ENCODE peak calls at places on chromosome 4, in six cellular contexts. Y is suprapubic skin, N is WERI-Rb-1, L is PC-3, D is fibroblast of lung, H is OCI-LY7. S is an unnamed sample.

GRCh38 chr4:115944146-115944905 is 830.9 kb upstream of the NDST4 start:
- DNase-seq in Y (no peak), N (no peak), L (peak), D (no peak), H (no peak), S (no peak)

GRCh38 chr4:118086334-118086733 is 52.0 kb downstream of the NDST3 start:
- DNase-seq in Y (no peak), N (no peak), L (peak), D (peak), H (no peak), S (peak)

GRCh38 chr4:4642201-4643025 is 100.6 kb upstream of the STX18 start:
- DNase-seq in Y (no peak), N (no peak), L (no peak), D (no peak), H (no peak), S (no peak)

GRCh38 chr4:139593091-139593564 is 37.1 kb upstream of the SETD7 start:
- DNase-seq in Y (no peak), N (no peak), L (no peak), D (peak), H (no peak), S (no peak)

GRCh38 chr4:105600951-105601350 is 48.5 kb downstream of the ARHGEF38 start:
- DNase-seq in Y (no peak), N (no peak), L (no peak), D (no peak), H (no peak), S (no peak)

GRCh38 chr4:77354550-77354949 is 197.5 kb downstream of the CCNG2 start:
- DNase-seq in Y (no peak), N (no peak), L (no peak), D (no peak), H (peak), S (no peak)

GRCh38 chr4:13763707-13764106 is 136.2 kb upstream of the BOD1L1 start:
- DNase-seq in Y (no peak), N (no peak), L (no peak), D (no peak), H (no peak), S (no peak)

GRCh38 chr4:116358633-116359222 is 726.6 kb downstream of the TRAM1L1 start:
- DNase-seq in Y (no peak), N (peak), L (peak), D (peak), H (peak), S (peak)

GRCh38 chr4:14168919-14169318 is 541.4 kb upstream of the BOD1L1 start:
- DNase-seq in Y (no peak), N (no peak), L (peak), D (peak), H (no peak), S (peak)

GRCh38 chr4:159137176-159137575 is 34.3 kb downstream of the RAPGEF2 start:
- DNase-seq in Y (no peak), N (no peak), L (no peak), D (no peak), H (no peak), S (no peak)

GRCh38 chr4:80081566-80081965 is 8.5 kb upstream of the ANTXR2 start:
- DNase-seq in Y (no peak), N (no peak), L (no peak), D (no peak), H (no peak), S (peak)

GRCh38 chr4:71680706-71681105 is 103.2 kb downstream of the GC start:
- DNase-seq in Y (no peak), N (no peak), L (peak), D (peak), H (no peak), S (no peak)

DNA sequence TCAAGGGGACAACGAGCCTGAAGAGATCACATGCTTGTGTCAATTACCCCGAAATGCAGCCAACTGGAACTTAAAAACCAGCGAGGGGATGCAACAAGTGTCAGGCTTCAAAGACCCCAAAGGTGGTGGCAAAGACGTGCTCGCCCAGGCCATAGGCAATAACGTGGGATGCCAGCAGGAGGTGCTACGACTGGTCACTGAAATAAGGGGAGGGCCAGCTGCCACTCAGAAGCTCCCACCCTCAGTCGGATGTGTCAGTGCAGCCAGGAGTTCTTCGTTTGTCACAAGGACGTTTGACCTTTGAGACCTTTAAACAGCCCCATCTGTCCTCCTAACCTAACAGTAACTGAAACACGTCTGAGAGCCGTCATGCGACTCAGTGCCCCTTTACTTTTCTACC is 556.8 kb upstream of the PCDH10 start:
- DNase-seq in Y (no peak), N (no peak), L (no peak), D (no peak), H (no peak), S (no peak)
- TF ChIP-seq CTCF in Y (no peak), N (peak), L (no peak), D (no peak), H (peak), S (no peak)

GRCh38 chr4:143185253-143186107 is 763 bp downstream of the USP38 start:
- DNase-seq in Y (peak), N (no peak), L (peak), D (peak), H (peak), S (peak)

GRCh38 chr4:143186634-143187033 is 1.9 kb downstream of the USP38 start:
- DNase-seq in Y (no peak), N (no peak), L (peak), D (peak), H (peak), S (no peak)

GRCh38 chr4:143184217-143184502 is 557 bp upstream of the USP38 start:
- DNase-seq in Y (no peak), N (no peak), L (no peak), D (no peak), H (peak), S (no peak)

GRCh38 chr4:143184503-143185252 is at the start of gene USP38:
- DNase-seq in Y (peak), N (peak), L (peak), D (peak), H (peak), S (peak)

DNA sequence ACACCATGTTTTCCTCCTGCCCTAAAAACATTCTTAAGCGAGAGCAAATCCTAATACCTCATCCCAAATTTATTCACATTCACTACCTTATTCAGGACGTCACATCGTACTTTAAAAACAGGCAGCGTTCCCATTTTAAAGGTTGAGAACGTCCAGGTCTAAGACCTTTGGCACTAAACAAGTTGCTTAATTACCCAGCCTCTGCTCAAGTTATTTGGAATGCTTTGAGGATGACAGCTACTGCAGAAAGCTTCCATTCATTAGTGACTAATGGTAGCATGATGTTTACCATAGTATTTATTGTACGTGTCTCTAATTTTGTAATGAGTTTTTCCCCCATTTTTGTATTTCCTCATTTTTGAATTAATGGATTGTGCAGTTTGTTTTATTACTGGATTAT is 1.5 kb downstream of the USP38 start:
- DNase-seq in Y (no peak), N (no peak), L (peak), D (peak), H (no peak), S (no peak)
- H3K27ac ChIP-seq in Y (peak), N (no peak), L (no peak), D (peak), H (peak), S (peak)

DNA sequence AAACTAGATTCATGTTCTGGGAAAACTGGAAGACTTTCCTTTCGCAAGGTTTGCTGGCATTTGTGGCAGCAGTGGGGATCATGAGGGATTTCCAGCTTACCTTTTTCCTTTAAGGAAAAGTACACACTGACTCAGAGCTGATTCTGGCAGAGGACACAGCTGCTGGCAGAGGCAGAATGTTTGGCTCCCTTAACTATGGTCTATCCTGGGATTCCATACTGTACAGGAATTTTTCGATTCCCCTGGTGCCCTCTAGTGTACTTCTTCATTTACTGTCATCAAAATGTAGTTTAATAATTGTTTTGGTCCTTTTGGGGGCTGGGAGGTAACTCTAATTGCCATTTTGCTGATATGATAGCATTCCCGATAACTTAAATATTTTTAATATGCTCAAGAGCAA is 152.7 kb downstream of the GABRG1 start:
- DNase-seq in Y (no peak), N (no peak), L (peak), D (no peak), H (no peak), S (peak)
- TF ChIP-seq CTCF in Y (no peak), N (no peak), L (peak), D (no peak), H (no peak), S (peak)

GRCh38 chr4:184814686-184815045 is 11.1 kb downstream of the ACSL1 start:
- DNase-seq in Y (peak), N (no peak), L (no peak), D (no peak), H (no peak), S (no peak)
- H3K27ac ChIP-seq in Y (peak), N (no peak), L (peak), D (no peak), H (peak), S (peak)

GRCh38 chr4:8085491-8086479 is 72.8 kb downstream of the ABLIM2 start:
- DNase-seq in Y (no peak), N (no peak), L (no peak), D (no peak), H (no peak), S (no peak)
- TF ChIP-seq CTCF in Y (no peak), N (peak), L (no peak), D (no peak), H (no peak), S (no peak)

GRCh38 chr4:109412805-109413204 is 20.8 kb upstream of the SEC24B start:
- DNase-seq in Y (no peak), N (no peak), L (no peak), D (no peak), H (no peak), S (no peak)
- H3K27ac ChIP-seq in Y (no peak), N (no peak), L (no peak), D (no peak), H (no peak), S (no peak)

GRCh38 chr4:184310171-184310567 is 92.5 kb upstream of the ENPP6 start:
- DNase-seq in Y (no peak), N (no peak), L (peak), D (no peak), H (peak), S (no peak)
- TF ChIP-seq CTCF in Y (no peak), N (peak), L (peak), D (no peak), H (peak), S (no peak)

S was measured in RWPE1.